ENCODE peak calls at places on chromosome 6, in four cellular contexts. Y is GM23248, Z is non-pigmented ciliary epithelial cell, V is GM03348. W is an unnamed sample.

GRCh38 chr6:84019812-84020211 is 13.8 kb upstream of the MRAP2 start:
- DNase-seq in Y (no peak), V (no peak), Z (no peak), W (no peak)

GRCh38 chr6:157755752-157756411 is 67.2 kb upstream of the SNX9 start:
- DNase-seq in V (no peak), Y (no peak), Z (no peak), W (no peak)

GRCh38 chr6:158213925-158214674 is 46.0 kb downstream of the GTF2H5 start:
- DNase-seq in V (peak), Y (peak), Z (peak), W (peak)

GRCh38 chr6:107179004-107179403 is 63.7 kb upstream of the BEND3 start:
- DNase-seq in Y (peak), V (peak), Z (no peak), W (peak)

GRCh38 chr6:110606151-110606550 is 129.7 kb upstream of the SLC22A16 start:
- DNase-seq in Y (no peak), V (no peak), Z (no peak), W (no peak)

GRCh38 chr6:32862725-32863124 is 8.7 kb downstream of the PSMB9 start:
- DNase-seq in Y (no peak), Z (no peak), V (no peak), W (no peak)

GRCh38 chr6:43570876-43571441 is 4.9 kb downstream of the XPO5 start:
- DNase-seq in Z (peak), V (no peak), Y (peak), W (no peak)

GRCh38 chr6:72140795-72141194 is 254.4 kb downstream of the RIMS1 start:
- DNase-seq in Y (peak), Z (no peak), V (peak), W (peak)

GRCh38 chr6:137736919-137737318 is 130.1 kb upstream of the TNFAIP3 start:
- DNase-seq in Y (peak), V (no peak), Z (no peak), W (no peak)

GRCh38 chr6:169420912-169421543 is 167.4 kb upstream of the THBS2 start:
- DNase-seq in Z (no peak), V (no peak), Y (peak), W (peak)

GRCh38 chr6:80077067-80077466 is 29.4 kb upstream of the BCKDHB start:
- DNase-seq in Y (no peak), V (no peak), Z (no peak), W (no peak)

GRCh38 chr6:157599191-157599590 is 218.2 kb downstream of the ZDHHC14 start:
- DNase-seq in Z (no peak), Y (no peak), V (no peak), W (no peak)

GRCh38 chr6:151148111-151148510 is 91.7 kb upstream of the AKAP12 start:
- DNase-seq in V (no peak), Z (no peak), Y (no peak), W (no peak)

GRCh38 chr6:48567016-48567415 is 456.0 kb upstream of the PTCHD4 start:
- DNase-seq in Z (peak), V (no peak), Y (no peak), W (peak)

W was measured in HFFc6.